ENCODE peak calls at places on chromosomes 16 and 17, in four cellular contexts. One of them, this sample, is unnamed.

GRCh38 chr16:17471745-17472075 is 950 bp upstream of the XYLT1 start:
- DNase-seq in Peyer's patch: no peak
- DNase-seq in HFFc6: peak
- DNase-seq in CD4-positive, alpha-beta memory T cell: no peak
- DNase-seq in this sample: no peak

GRCh38 chr17:62601438-62601837 is 26.0 kb upstream of the MRC2 start:
- DNase-seq in HFFc6: no peak
- DNase-seq in CD4-positive, alpha-beta memory T cell: no peak
- DNase-seq in Peyer's patch: no peak
- DNase-seq in this sample: no peak

GRCh38 chr17:17724307-17724921 is 43.2 kb downstream of the RAI1 start:
- DNase-seq in CD4-positive, alpha-beta memory T cell: no peak
- DNase-seq in Peyer's patch: peak
- DNase-seq in HFFc6: no peak
- DNase-seq in this sample: no peak

GRCh38 chr17:18319604-18320256 is 4.6 kb downstream of the SMCR8 start:
- DNase-seq in CD4-positive, alpha-beta memory T cell: no peak
- DNase-seq in Peyer's patch: no peak
- DNase-seq in HFFc6: peak
- DNase-seq in this sample: no peak

GRCh38 chr17:68326681-68327080 is 35.4 kb downstream of the ARSG start:
- DNase-seq in CD4-positive, alpha-beta memory T cell: no peak
- DNase-seq in Peyer's patch: no peak
- DNase-seq in HFFc6: no peak
- DNase-seq in this sample: no peak

GRCh38 chr17:5138616-5139453 is 23.0 kb downstream of the USP6 start:
- DNase-seq in CD4-positive, alpha-beta memory T cell: no peak
- DNase-seq in HFFc6: no peak
- DNase-seq in Peyer's patch: no peak
- DNase-seq in this sample: no peak

GRCh38 chr17:82793974-82794620 is 42.2 kb downstream of the TBCD start:
- DNase-seq in HFFc6: no peak
- DNase-seq in Peyer's patch: no peak
- DNase-seq in CD4-positive, alpha-beta memory T cell: no peak
- DNase-seq in this sample: no peak

GRCh38 chr16:66364117-66364958 is 2.2 kb upstream of the CDH5 start:
- DNase-seq in CD4-positive, alpha-beta memory T cell: no peak
- DNase-seq in HFFc6: no peak
- DNase-seq in Peyer's patch: no peak
- DNase-seq in this sample: no peak